ENCODE peak calls at places on chromosomes 5 and 9, in six cellular contexts. X is uterus, N is pulmonary artery endothelial cell, Z is RKO, T is AML-193, O is H7. R is an unnamed sample.

GRCh38 chr5:113243349-113243664 is 191.5 kb downstream of the TSSK1B start:
- DNase-seq in X (no peak), N (no peak), Z (no peak), T (no peak), O (no peak), R (no peak)

GRCh38 chr5:178417391-178417811 is 172.8 kb downstream of the COL23A1 start:
- DNase-seq in X (no peak), N (no peak), Z (no peak), T (no peak), O (peak; percentile 71), R (no peak)

GRCh38 chr5:1118738-1119137 is 6.9 kb upstream of the SLC12A7 start:
- DNase-seq in X (peak; percentile 70), N (no peak), Z (no peak), T (no peak), O (peak; percentile 84), R (no peak)

GRCh38 chr5:163727028-163727427 is 221.6 kb downstream of the MAT2B start:
- DNase-seq in X (no peak), N (no peak), Z (no peak), T (peak; percentile 31), O (no peak), R (peak; percentile 7)

GRCh38 chr5:81750308-81751008 is 439 bp downstream of the SSBP2 start:
- DNase-seq in X (no peak), N (no peak), Z (no peak), T (no peak), O (peak; percentile 83), R (no peak)

GRCh38 chr9:73370053-73370452 is 218.4 kb downstream of the ANXA1 start:
- DNase-seq in X (no peak), N (no peak), Z (no peak), T (no peak), O (no peak), R (no peak)

GRCh38 chr5:107228237-107228636 is 442.5 kb downstream of the EFNA5 start:
- DNase-seq in X (no peak), N (no peak), Z (no peak), T (no peak), O (no peak), R (no peak)

GRCh38 chr5:74272831-74273545 is 367.5 kb downstream of the ENC1 start:
- DNase-seq in X (no peak), N (no peak), Z (no peak), T (no peak), O (no peak), R (peak; percentile 60)

GRCh38 chr9:10443805-10444204 is 169.0 kb downstream of the PTPRD start:
- DNase-seq in X (no peak), N (no peak), Z (no peak), T (no peak), O (no peak), R (no peak)

GRCh38 chr5:34751807-34752736 is 86.9 kb upstream of the TTC23L start:
- DNase-seq in X (no peak), N (no peak), Z (no peak), T (no peak), O (peak; percentile 36), R (no peak)

GRCh38 chr9:36140086-36141084 is 3.9 kb downstream of the GLIPR2 start:
- DNase-seq in X (no peak), N (no peak), Z (no peak), T (peak; percentile 61), O (no peak), R (no peak)

GRCh38 chr5:67483453-67484030 is 286.9 kb upstream of the CD180 start:
- DNase-seq in X (no peak), N (no peak), Z (no peak), T (no peak), O (no peak), R (no peak)

GRCh38 chr5:178221203-178221771 is 11.3 kb downstream of the PHYKPL start:
- DNase-seq in X (no peak), N (no peak), Z (no peak), T (peak; percentile 43), O (no peak), R (no peak)

GRCh38 chr5:73365301-73365853 is 83.2 kb downstream of the FOXD1 start:
- DNase-seq in X (no peak), N (peak; percentile 50), Z (no peak), T (no peak), O (no peak), R (peak; percentile 84)

GRCh38 chr9:104810421-104811339 is 46.8 kb downstream of the NIPSNAP3B start:
- DNase-seq in X (no peak), N (no peak), Z (no peak), T (no peak), O (no peak), R (peak; percentile 36)

GRCh38 chr9:134544388-134545212 is 97.0 kb upstream of the COL5A1 start:
- DNase-seq in X (peak; percentile 50), N (no peak), Z (peak; percentile 26), T (no peak), O (peak; percentile 83), R (peak; percentile 87)

GRCh38 chr9:122356627-122357026 is 14.2 kb upstream of the PTGS1 start:
- DNase-seq in X (no peak), N (no peak), Z (peak; percentile 26), T (no peak), O (peak; percentile 84), R (no peak)

GRCh38 chr5:72785796-72786195 is 30.7 kb upstream of the TNPO1 start:
- DNase-seq in X (no peak), N (no peak), Z (no peak), T (no peak), O (no peak), R (no peak)

GRCh38 chr5:115594343-115595047 is 7.8 kb downstream of the TICAM2 start:
- DNase-seq in X (no peak), N (no peak), Z (no peak), T (no peak), O (no peak), R (peak; percentile 24)

GRCh38 chr5:117455236-117456233 is 880.9 kb upstream of the SEMA6A start:
- DNase-seq in X (peak; percentile 8), N (no peak), Z (peak; percentile 22), T (no peak), O (no peak), R (no peak)

GRCh38 chr9:33737811-33738606 is 57.4 kb upstream of the PRSS3 start:
- DNase-seq in X (no peak), N (peak; percentile 5), Z (peak; percentile 81), T (peak; percentile 52), O (peak; percentile 67), R (peak; percentile 69)

GRCh38 chr5:55638455-55638854 is 73.7 kb downstream of the SLC38A9 start:
- DNase-seq in X (no peak), N (no peak), Z (no peak), T (no peak), O (no peak), R (no peak)

GRCh38 chr5:68924490-68925145 is 169.2 kb upstream of the SLC30A5 start:
- DNase-seq in X (no peak), N (no peak), Z (no peak), T (no peak), O (no peak), R (peak; percentile 73)

GRCh38 chr5:130529716-130530485 is 625.6 kb downstream of the CHSY3 start:
- DNase-seq in X (no peak), N (no peak), Z (no peak), T (no peak), O (no peak), R (no peak)

GRCh38 chr9:13524245-13524644 is 244.8 kb upstream of the MPDZ start:
- DNase-seq in X (no peak), N (no peak), Z (no peak), T (no peak), O (no peak), R (peak; percentile 47)

GRCh38 chr5:72920690-72921089 is 35.2 kb upstream of the FCHO2 start:
- DNase-seq in X (no peak), N (no peak), Z (peak; percentile 74), T (peak; percentile 18), O (no peak), R (peak; percentile 59)

GRCh38 chr5:2415678-2416077 is 335.8 kb downstream of the IRX2 start:
- DNase-seq in X (no peak), N (no peak), Z (no peak), T (no peak), O (peak; percentile 82), R (no peak)

GRCh38 chr9:78040726-78041125 is 9.1 kb upstream of the GNAQ start:
- DNase-seq in X (no peak), N (no peak), Z (no peak), T (no peak), O (no peak), R (no peak)

GRCh38 chr5:44245936-44246335 is 143.3 kb downstream of the FGF10 start:
- DNase-seq in X (no peak), N (no peak), Z (no peak), T (no peak), O (no peak), R (no peak)

GRCh38 chr5:53368516-53368915 is 111.9 kb upstream of the FST start:
- DNase-seq in X (no peak), N (no peak), Z (no peak), T (no peak), O (no peak), R (peak; percentile 49)

GRCh38 chr5:761854-762685 is 22.5 kb downstream of the ZDHHC11B start:
- DNase-seq in X (no peak), N (no peak), Z (no peak), T (no peak), O (peak; percentile 45), R (no peak)

GRCh38 chr9:14768561-14769234 is 46.2 kb upstream of the CER1 start:
- DNase-seq in X (peak; percentile 31), N (peak; percentile 39), Z (peak; percentile 72), T (peak; percentile 33), O (peak; percentile 26), R (peak; percentile 54)

GRCh38 chr9:131951905-131952304 is 127.8 kb downstream of the MED27 start:
- DNase-seq in X (no peak), N (no peak), Z (no peak), T (no peak), O (no peak), R (peak; percentile 23)

GRCh38 chr9:5389109-5389732 is 48.5 kb downstream of the PLGRKT start:
- DNase-seq in X (no peak), N (no peak), Z (peak; percentile 59), T (peak; percentile 78), O (no peak), R (peak; percentile 87)

GRCh38 chr5:72651109-72651508 is 143.9 kb upstream of the ZNF366 start:
- DNase-seq in X (no peak), N (no peak), Z (no peak), T (no peak), O (no peak), R (peak; percentile 14)

GRCh38 chr5:168527756-168528295 is 1.3 kb upstream of the FBLL1 start:
- DNase-seq in X (no peak), N (no peak), Z (no peak), T (no peak), O (no peak), R (no peak)